ENCODE peak calls at places on chromosomes 7 and 10, in five cellular contexts. J, E, H, U and L are unnamed samples.

GRCh38 chr10:96606216-96606615 is 19.4 kb upstream of the TM9SF3 start:
- DNase-seq in J (no peak), E (no peak), H (no peak), U (no peak), L (peak)

GRCh38 chr7:98151884-98152283 is 45.2 kb downstream of the LMTK2 start:
- DNase-seq in J (no peak), E (no peak), H (no peak), U (no peak), L (no peak)

GRCh38 chr7:74009719-74010118 is 18.3 kb upstream of the ELN start:
- DNase-seq in J (no peak), E (no peak), H (no peak), U (no peak), L (no peak)

GRCh38 chr10:31878486-31878885 is 50.1 kb downstream of the ARHGAP12 start:
- DNase-seq in J (no peak), E (no peak), H (no peak), U (no peak), L (no peak)

GRCh38 chr7:52696183-52696582 is 339.2 kb upstream of the POM121L12 start:
- DNase-seq in J (no peak), E (no peak), H (no peak), U (no peak), L (no peak)

GRCh38 chr10:121217331-121217730 is 366.2 kb downstream of the WDR11 start:
- DNase-seq in J (no peak), E (no peak), H (no peak), U (no peak), L (no peak)

GRCh38 chr7:21868647-21868896 is 77.1 kb downstream of the CDCA7L start:
- DNase-seq in J (no peak), E (no peak), H (no peak), U (no peak), L (no peak)

GRCh38 chr10:22737587-22737986 is 23.2 kb upstream of the PIP4K2A start:
- DNase-seq in J (no peak), E (no peak), H (no peak), U (no peak), L (peak)

GRCh38 chr10:12533151-12533550 is 183.8 kb downstream of the CAMK1D start:
- DNase-seq in J (no peak), E (no peak), H (no peak), U (no peak), L (no peak)

GRCh38 chr10:98431016-98431415 is 15.7 kb downstream of the HPS1 start:
- DNase-seq in J (no peak), E (no peak), H (no peak), U (no peak), L (no peak)

GRCh38 chr10:76080406-76080805 is 649.0 kb downstream of the LRMDA start:
- DNase-seq in J (no peak), E (no peak), H (no peak), U (no peak), L (peak)

GRCh38 chr7:117399820-117400422 is 27.4 kb downstream of the ASZ1 start:
- DNase-seq in J (peak), E (no peak), H (no peak), U (no peak), L (peak)

GRCh38 chr10:132493756-132494290 is 43.8 kb upstream of the INPP5A start:
- DNase-seq in J (no peak), E (no peak), H (no peak), U (no peak), L (no peak)

GRCh38 chr7:76430836-76431235 is 6.1 kb downstream of the ZP3 start:
- DNase-seq in J (no peak), E (no peak), H (no peak), U (no peak), L (no peak)

GRCh38 chr10:57806675-57807074 is 461.0 kb downstream of the IPMK start:
- DNase-seq in J (no peak), E (no peak), H (no peak), U (no peak), L (no peak)

GRCh38 chr7:25012254-25012653 is 32.3 kb upstream of the OSBPL3 start:
- DNase-seq in J (no peak), E (no peak), H (no peak), U (no peak), L (no peak)